ENCODE peak calls at places on chromosomes 11 and 22, in four cellular contexts. O is left ventricle myocardium inferior, M is ecto neural progenitor cell, P is lung microvascular endothelial cell. C is an unnamed sample.

GRCh38 chr11:22869325-22869724 is 9.1 kb upstream of the CCDC179 start:
- DNase-seq in M (no peak), O (no peak), P (no peak), C (no peak)

GRCh38 chr11:63851354-63851753 is 12.4 kb downstream of the MARK2 start:
- DNase-seq in P (no peak), O (no peak), M (no peak), C (no peak)

GRCh38 chr11:2390871-2391662 is 9.5 kb upstream of the TSSC4 start:
- DNase-seq in M (no peak), P (no peak), O (no peak), C (peak; percentile 41)

GRCh38 chr11:87235366-87235765 is 197.6 kb downstream of the TMEM135 start:
- DNase-seq in P (no peak), O (no peak), M (no peak), C (peak; percentile 55)

GRCh38 chr11:71977743-71978418 is 20.8 kb upstream of the IL18BP start:
- DNase-seq in P (peak; percentile 74), O (no peak), M (no peak), C (peak; percentile 80)

GRCh38 chr11:59770869-59771268 is 15.7 kb downstream of the STX3 start:
- DNase-seq in P (no peak), M (no peak), O (no peak), C (no peak)

GRCh38 chr11:6681505-6681904 is 1.6 kb downstream of the MRPL17 start:
- DNase-seq in O (no peak), P (no peak), M (no peak), C (no peak)

GRCh38 chr22:49571326-49571725 is 256.3 kb downstream of the BRD1 start:
- DNase-seq in P (no peak), O (no peak), M (no peak), C (no peak)

GRCh38 chr11:119205080-119205479 is 1.1 kb upstream of the CBL start:
- DNase-seq in M (no peak), P (no peak), O (peak; percentile 32), C (no peak)

GRCh38 chr11:33994937-33995336 is 56.6 kb upstream of the CAPRIN1 start:
- DNase-seq in O (no peak), P (no peak), M (no peak), C (no peak)

GRCh38 chr11:63869686-63870085 is 30.8 kb downstream of the MARK2 start:
- DNase-seq in P (no peak), O (no peak), M (no peak), C (no peak)

GRCh38 chr11:71294846-71295600 is 42.6 kb upstream of the SHANK2 start:
- DNase-seq in P (no peak), O (no peak), M (peak; percentile 14), C (no peak)

GRCh38 chr11:64251722-64251985 is 324 bp downstream of the PLCB3 start:
- DNase-seq in M (no peak), P (no peak), O (no peak), C (no peak)

GRCh38 chr11:120863359-120863758 is 160.5 kb upstream of the TBCEL start:
- DNase-seq in M (no peak), O (no peak), P (no peak), C (no peak)

GRCh38 chr11:16825968-16826367 is 87.5 kb downstream of the C11orf58 start:
- DNase-seq in O (no peak), M (no peak), P (no peak), C (no peak)

GRCh38 chr22:21632237-21632895 is at the start of gene CCDC116:
- DNase-seq in O (no peak), M (no peak), P (no peak), C (no peak)

GRCh38 chr22:27801616-27802388 is at the start of gene MN1:
- DNase-seq in P (peak; percentile 58), M (peak; percentile 87), O (peak; percentile 69), C (peak; percentile 78)

GRCh38 chr11:121634273-121634672 is 181.5 kb upstream of the SORL1-AS1 start:
- DNase-seq in P (no peak), M (no peak), O (no peak), C (no peak)

GRCh38 chr11:70443043-70444030 is 45.0 kb downstream of the CTTN start:
- DNase-seq in P (no peak), O (no peak), M (no peak), C (no peak)

C was measured in adipocyte.